ENCODE peak calls at places on chromosomes 16 and 17, in eight cellular contexts. P is GM20000; Q is activated naive CD4-positive, alpha-beta T cell treated with anti-CD3 and anti-CD28 coated beads for 36 hours; U is NCI-H1930; B is omental fat pad; C is neural crest cell; O is GM04504; H is RCC 7860. Y is an unnamed sample.

GRCh38 chr17:48307814-48308411 is 122.1 kb downstream of the SKAP1 start:
- DNase-seq in P (peak; percentile 41), Q (peak; percentile 67), U (peak; percentile 9), B (no peak), C (peak; percentile 43), O (peak; percentile 19), H (peak; percentile 43), Y (no peak)

GRCh38 chr16:19169081-19169639 is 1.1 kb downstream of the SYT17 start:
- DNase-seq in P (no peak), Q (no peak), U (no peak), B (no peak), C (peak; percentile 23), O (no peak), H (no peak), Y (no peak)

GRCh38 chr17:35752945-35753764 is at the start of gene GAS2L2:
- DNase-seq in P (no peak), Q (no peak), U (no peak), B (no peak), C (no peak), O (no peak), H (no peak), Y (peak; percentile 67)

GRCh38 chr17:70258465-70258864 is 89.1 kb downstream of the KCNJ2 start:
- DNase-seq in P (no peak), Q (no peak), U (no peak), B (no peak), C (no peak), O (no peak), H (no peak), Y (no peak)

GRCh38 chr17:44793885-44794698 is 35.3 kb downstream of the ADAM11 start:
- DNase-seq in P (no peak), Q (no peak), U (no peak), B (no peak), C (no peak), O (no peak), H (no peak), Y (no peak)

GRCh38 chr17:76150712-76151622 is 9.9 kb upstream of the FOXJ1 start:
- DNase-seq in P (no peak), Q (peak; percentile 3), U (no peak), B (no peak), C (no peak), O (no peak), H (no peak), Y (no peak)

GRCh38 chr17:39951924-39952664 is 10.7 kb upstream of the GSDMA start:
- DNase-seq in P (no peak), Q (peak; percentile 13), U (no peak), B (no peak), C (no peak), O (no peak), H (no peak), Y (no peak)

GRCh38 chr16:65889533-65889966 is 476.9 kb upstream of the CDH5 start:
- DNase-seq in P (no peak), Q (no peak), U (no peak), B (no peak), C (no peak), O (no peak), H (no peak), Y (no peak)

GRCh38 chr16:55543470-55543869 is 23.0 kb upstream of the CAPNS2 start:
- DNase-seq in P (no peak), Q (no peak), U (no peak), B (no peak), C (no peak), O (no peak), H (peak; percentile 14), Y (no peak)

GRCh38 chr16:82452002-82452741 is 174.6 kb upstream of the CDH13 start:
- DNase-seq in P (no peak), Q (no peak), U (no peak), B (no peak), C (no peak), O (no peak), H (no peak), Y (no peak)

GRCh38 chr17:44390250-44390649 is 801 bp upstream of the ITGA2B start:
- DNase-seq in P (no peak), Q (no peak), U (no peak), B (no peak), C (no peak), O (no peak), H (no peak), Y (no peak)

GRCh38 chr17:79749156-79749815 is 18.5 kb downstream of the ENPP7 start:
- DNase-seq in P (no peak), Q (no peak), U (no peak), B (no peak), C (no peak), O (peak; percentile 37), H (no peak), Y (no peak)

GRCh38 chr17:40069751-40070643 is 7.2 kb downstream of the THRA start:
- DNase-seq in P (peak; percentile 54), Q (peak; percentile 54), U (no peak), B (no peak), C (no peak), O (no peak), H (no peak), Y (no peak)

GRCh38 chr16:11792404-11793260 is 4.4 kb downstream of the ZC3H7A start:
- DNase-seq in P (no peak), Q (peak; percentile 80), U (no peak), B (no peak), C (no peak), O (no peak), H (no peak), Y (no peak)

GRCh38 chr16:27169511-27170071 is 33.7 kb upstream of the KDM8 start:
- DNase-seq in P (no peak), Q (peak; percentile 92), U (no peak), B (no peak), C (no peak), O (peak; percentile 33), H (peak; percentile 90), Y (no peak)

GRCh38 chr16:9077001-9077809 is 14.2 kb upstream of the HAPSTR1 start:
- DNase-seq in P (no peak), Q (peak; percentile 44), U (no peak), B (no peak), C (no peak), O (no peak), H (peak; percentile 98), Y (no peak)

GRCh38 chr17:36761203-36761945 is 160.0 kb downstream of the MRM1 start:
- DNase-seq in P (no peak), Q (no peak), U (no peak), B (no peak), C (no peak), O (no peak), H (no peak), Y (no peak)

GRCh38 chr16:5222770-5223169 is 125.2 kb upstream of the EEF2KMT start:
- DNase-seq in P (no peak), Q (no peak), U (no peak), B (no peak), C (no peak), O (no peak), H (no peak), Y (no peak)

GRCh38 chr16:9092282-9092962 is 978 bp downstream of the HAPSTR1 start:
- DNase-seq in P (peak; percentile 56), Q (peak; percentile 61), U (no peak), B (no peak), C (peak; percentile 19), O (no peak), H (no peak), Y (peak; percentile 82)

GRCh38 chr17:42697108-42697811 is 14.9 kb downstream of the CNTNAP1 start:
- DNase-seq in P (no peak), Q (no peak), U (no peak), B (no peak), C (no peak), O (no peak), H (no peak), Y (no peak)

GRCh38 chr17:82495844-82496528 is 23.5 kb upstream of the FOXK2 start:
- DNase-seq in P (no peak), Q (peak; percentile 26), U (peak; percentile 20), B (no peak), C (no peak), O (no peak), H (no peak), Y (no peak)

GRCh38 chr16:17345043-17345442 is 125.7 kb downstream of the XYLT1 start:
- DNase-seq in P (peak; percentile 31), Q (peak; percentile 37), U (no peak), B (no peak), C (no peak), O (no peak), H (no peak), Y (no peak)

GRCh38 chr16:48106445-48106844 is 49.3 kb downstream of the ABCC12 start:
- DNase-seq in P (no peak), Q (no peak), U (no peak), B (no peak), C (no peak), O (no peak), H (no peak), Y (no peak)

GRCh38 chr16:4675864-4676786 is 17.2 kb upstream of the NUDT16L1 start:
- DNase-seq in P (no peak), Q (peak; percentile 89), U (no peak), B (no peak), C (no peak), O (no peak), H (no peak), Y (no peak)

GRCh38 chr17:13569740-13570137 is 32.0 kb downstream of the HS3ST3A1 start:
- DNase-seq in P (no peak), Q (no peak), U (no peak), B (no peak), C (no peak), O (no peak), H (no peak), Y (no peak)

GRCh38 chr17:1559743-1560581 is 2.6 kb downstream of the PITPNA start:
- DNase-seq in P (no peak), Q (no peak), U (no peak), B (no peak), C (no peak), O (no peak), H (no peak), Y (no peak)

GRCh38 chr16:21104124-21104860 is 46.4 kb downstream of the DNAH3 start:
- DNase-seq in P (no peak), Q (no peak), U (no peak), B (no peak), C (no peak), O (peak; percentile 25), H (no peak), Y (no peak)

GRCh38 chr16:13178318-13178717 is 276.9 kb downstream of the SHISA9 start:
- DNase-seq in P (no peak), Q (no peak), U (no peak), B (no peak), C (no peak), O (no peak), H (no peak), Y (no peak)

GRCh38 chr16:3999479-3999868 is 116.8 kb downstream of the ADCY9 start:
- DNase-seq in P (no peak), Q (no peak), U (no peak), B (no peak), C (peak; percentile 19), O (peak; percentile 72), H (no peak), Y (no peak)

GRCh38 chr17:64491034-64491860 is 5.6 kb downstream of the POLG2 start:
- DNase-seq in P (no peak), Q (peak; percentile 75), U (no peak), B (no peak), C (no peak), O (no peak), H (no peak), Y (no peak)

GRCh38 chr17:58755269-58755576 is 431 bp upstream of the PPM1E start:
- DNase-seq in P (peak; percentile 32), Q (no peak), U (no peak), B (no peak), C (no peak), O (no peak), H (no peak), Y (no peak)

GRCh38 chr17:48873212-48873611 is 19.4 kb upstream of the ATP5MC1 start:
- DNase-seq in P (no peak), Q (no peak), U (no peak), B (no peak), C (no peak), O (no peak), H (no peak), Y (no peak)

GRCh38 chr17:33990943-33991706 is 264.0 kb upstream of the CCL2 start:
- DNase-seq in P (no peak), Q (no peak), U (no peak), B (no peak), C (no peak), O (no peak), H (no peak), Y (no peak)

GRCh38 chr16:86002178-86002577 is 103.2 kb downstream of the IRF8 start:
- DNase-seq in P (no peak), Q (no peak), U (no peak), B (no peak), C (no peak), O (no peak), H (no peak), Y (no peak)